ENCODE peak calls at places on chromosome 20, in seven cellular contexts. T is stimulated activated CD8-positive, alpha-beta memory T cell treated with anti-CD3 and anti-CD28 coated beads, Interleukin-4, amount 100 ng/mL, for 24 hours; B is hepatic stellate cell; O is A549; P is cardiac fibroblast; K is NCI-H2081; F is tibial nerve. E is an unnamed sample.

GRCh38 chr20:5864428-5864827 is 85.9 kb downstream of the TRMT6 start:
- DNase-seq in P (no peak), K (no peak), F (no peak), O (no peak), B (no peak), T (no peak), E (no peak)

GRCh38 chr20:35088231-35088794 is 4.3 kb downstream of the TRPC4AP start:
- DNase-seq in P (peak; percentile 19), K (peak; percentile 3), F (no peak), T (no peak), B (no peak), O (no peak), E (peak; percentile 34)

GRCh38 chr20:2619961-2620595 is 32.4 kb upstream of the NOP56 start:
- DNase-seq in K (no peak), F (no peak), O (peak; percentile 29), B (no peak), T (no peak), P (peak; percentile 22), E (peak; percentile 11)

GRCh38 chr20:46112430-46113020 is 5.6 kb upstream of the CD40 start:
- DNase-seq in F (no peak), O (no peak), K (no peak), P (no peak), B (no peak), T (no peak), E (no peak)

GRCh38 chr20:53282217-53282955 is 310.2 kb downstream of the TSHZ2 start:
- DNase-seq in T (no peak), K (no peak), F (no peak), P (no peak), O (no peak), B (no peak), E (no peak)

GRCh38 chr20:62063981-62064787 is 1.5 kb downstream of the TAF4 start:
- DNase-seq in K (no peak), O (no peak), T (no peak), F (no peak), B (peak; percentile 53), P (peak; percentile 15), E (no peak)

GRCh38 chr20:35077872-35078271 is 14.7 kb downstream of the TRPC4AP start:
- DNase-seq in P (no peak), F (no peak), T (no peak), K (no peak), B (no peak), O (no peak), E (no peak)

GRCh38 chr20:31833130-31833930 is 12.1 kb downstream of the FOXS1 start:
- DNase-seq in P (peak; percentile 56), O (peak; percentile 68), F (peak; percentile 61), B (peak; percentile 76), T (peak; percentile 51), K (peak; percentile 33), E (peak; percentile 39)

GRCh38 chr20:50313223-50313820 is 122.7 kb downstream of the CEBPB start:
- DNase-seq in T (no peak), O (peak; percentile 85), B (peak; percentile 92), F (no peak), P (peak; percentile 56), K (no peak), E (no peak)

GRCh38 chr20:57433658-57434389 is 42.6 kb downstream of the RBM38 start:
- DNase-seq in O (no peak), P (no peak), F (no peak), B (no peak), T (no peak), K (no peak), E (no peak)

GRCh38 chr20:32984196-32984595 is 20.0 kb downstream of the SUN5 start:
- DNase-seq in K (no peak), F (no peak), T (no peak), B (no peak), O (no peak), P (no peak), E (no peak)

GRCh38 chr20:35734777-35735649 is 7.0 kb downstream of the RBM39 start:
- DNase-seq in P (no peak), K (no peak), O (no peak), F (no peak), T (no peak), B (no peak), E (no peak)

GRCh38 chr20:44358776-44359175 is 3.3 kb downstream of the HNF4A start:
- DNase-seq in P (no peak), O (no peak), B (no peak), F (no peak), K (no peak), T (no peak), E (no peak)

GRCh38 chr20:44695295-44696230 is 19.6 kb upstream of the CCN5 start:
- DNase-seq in T (no peak), K (no peak), P (peak; percentile 57), O (no peak), F (no peak), B (no peak), E (peak; percentile 66)

GRCh38 chr20:23132293-23132929 is 46.3 kb upstream of the CD93 start:
- DNase-seq in T (no peak), K (no peak), P (no peak), F (no peak), B (no peak), O (no peak), E (no peak)

GRCh38 chr20:43658723-43659419 is 8.0 kb upstream of the MYBL2 start:
- DNase-seq in F (no peak), P (no peak), B (no peak), O (peak; percentile 29), K (no peak), T (no peak), E (no peak)

GRCh38 chr20:46230811-46231282 is 77.5 kb downstream of the CDH22 start:
- DNase-seq in O (peak; percentile 33), K (no peak), P (peak; percentile 36), T (no peak), F (no peak), B (peak; percentile 26), E (peak; percentile 36)

GRCh38 chr20:9301129-9302072 is 213.0 kb upstream of the LAMP5 start:
- DNase-seq in K (peak; percentile 84), B (no peak), T (no peak), P (peak; percentile 69), O (peak; percentile 89), F (no peak), E (peak; percentile 55)

GRCh38 chr20:37522258-37523011 is 1.4 kb downstream of the NNAT start:
- DNase-seq in B (no peak), K (no peak), T (no peak), O (no peak), P (no peak), F (no peak), E (peak; percentile 36)

GRCh38 chr20:13554706-13555105 is 84.0 kb downstream of the TASP1 start:
- DNase-seq in T (no peak), P (peak; percentile 45), K (no peak), O (peak; percentile 17), B (no peak), F (no peak), E (peak; percentile 33)

GRCh38 chr20:19756756-19757486 is 1.1 kb upstream of the RIN2 start:
- DNase-seq in B (no peak), O (no peak), P (no peak), T (no peak), K (no peak), F (no peak), E (no peak)

GRCh38 chr20:61657719-61658377 is 405.8 kb downstream of the CDH4 start:
- DNase-seq in F (no peak), T (no peak), P (no peak), B (no peak), K (no peak), O (no peak), E (no peak)

GRCh38 chr20:34927736-34928135 is 27.9 kb downstream of the GSS start:
- DNase-seq in P (no peak), B (no peak), T (no peak), F (no peak), K (no peak), O (no peak), E (no peak)

GRCh38 chr20:57647006-57647932 is 27.0 kb upstream of the ZBP1 start:
- DNase-seq in F (no peak), T (no peak), K (no peak), O (no peak), B (no peak), P (no peak), E (no peak)

GRCh38 chr20:36248836-36249235 is 12.6 kb downstream of the AAR2 start:
- DNase-seq in P (no peak), K (no peak), F (no peak), T (no peak), O (no peak), B (no peak), E (no peak)

GRCh38 chr20:49890651-49891361 is 24.5 kb downstream of the SPATA2 start:
- DNase-seq in O (no peak), F (no peak), P (no peak), K (no peak), B (no peak), T (no peak), E (no peak)

GRCh38 chr20:24987873-24988835 is 4.4 kb downstream of the APMAP start:
- DNase-seq in T (no peak), P (no peak), B (no peak), K (no peak), O (no peak), F (no peak), E (no peak)

GRCh38 chr20:13865156-13865555 is 80.3 kb downstream of the NDUFAF5 start:
- DNase-seq in B (no peak), K (no peak), F (no peak), O (no peak), P (no peak), T (no peak), E (no peak)

GRCh38 chr20:52529856-52530255 is 338.3 kb upstream of the ZFP64 start:
- DNase-seq in F (no peak), K (no peak), P (no peak), B (no peak), O (no peak), T (no peak), E (no peak)

GRCh38 chr20:13816757-13817156 is 31.9 kb downstream of the NDUFAF5 start:
- DNase-seq in F (no peak), B (no peak), K (no peak), O (no peak), T (no peak), P (no peak), E (no peak)

GRCh38 chr20:47669927-47670890 is 115.1 kb downstream of the SULF2 start:
- DNase-seq in F (no peak), K (no peak), B (no peak), P (no peak), O (no peak), T (no peak), E (no peak)

GRCh38 chr20:62922451-62922921 is 3.8 kb downstream of the DIDO1 start:
- DNase-seq in T (no peak), B (no peak), O (no peak), K (no peak), F (no peak), P (no peak), E (no peak)

E was measured in fibroblast of the aortic adventitia.